ENCODE peak calls at places on chromosome 14, in six cellular contexts. Q is lower leg skin, O is body of pancreas, J is NB4, M is IMR-90, W is heart left ventricle. V is an unnamed sample.

GRCh38 chr14:84490081-84490480 is 1039.9 kb upstream of the FLRT2 start:
- DNase-seq in M (no peak), J (no peak), O (no peak), Q (no peak), W (no peak), V (no peak)

GRCh38 chr14:63650336-63650952 is 8.8 kb upstream of the WDR89 start:
- DNase-seq in W (no peak), M (peak), O (peak), J (no peak), Q (no peak), V (no peak)

GRCh38 chr14:40685764-40686163 is 920.9 kb upstream of the LRFN5 start:
- DNase-seq in J (no peak), W (no peak), Q (no peak), O (no peak), M (no peak), V (no peak)

GRCh38 chr14:55807536-55807935 is 227.5 kb downstream of the KTN1 start:
- DNase-seq in J (no peak), M (no peak), Q (no peak), O (peak), W (no peak), V (no peak)

GRCh38 chr14:82636426-82636825 is 1102.8 kb upstream of the SEL1L start:
- DNase-seq in O (no peak), W (no peak), J (no peak), M (no peak), Q (no peak), V (no peak)

GRCh38 chr14:33408291-33408690 is 469.6 kb downstream of the NPAS3 start:
- DNase-seq in M (no peak), Q (no peak), O (no peak), J (no peak), W (no peak), V (no peak)

GRCh38 chr14:74243051-74243450 is 3.8 kb downstream of the VSX2 start:
- DNase-seq in J (no peak), Q (no peak), M (no peak), O (no peak), W (no peak), V (no peak)

GRCh38 chr14:72104011-72104613 is 171.9 kb downstream of the RGS6 start:
- DNase-seq in O (peak), M (no peak), Q (no peak), W (no peak), J (peak), V (peak)

GRCh38 chr14:91342243-91342760 is 75.3 kb downstream of the CCDC88C start:
- DNase-seq in W (no peak), Q (no peak), J (no peak), O (no peak), M (no peak), V (no peak)

GRCh38 chr14:88492272-88493089 is 62.3 kb downstream of the PTPN21 start:
- DNase-seq in M (peak), Q (peak), J (peak), W (no peak), O (peak), V (peak)

GRCh38 chr14:103538291-103539055 is 9.5 kb downstream of the TRMT61A start:
- DNase-seq in M (no peak), O (peak), W (no peak), Q (no peak), J (no peak), V (no peak)

GRCh38 chr14:91520138-91520537 is 10.0 kb upstream of the PPP4R3A start:
- DNase-seq in W (no peak), J (no peak), M (no peak), Q (peak), O (no peak), V (no peak)

GRCh38 chr14:58104808-58105207 is 47.2 kb downstream of the ARMH4 start:
- DNase-seq in J (no peak), M (peak), W (no peak), Q (no peak), O (no peak), V (no peak)

GRCh38 chr14:28113311-28113710 is 653.3 kb upstream of the FOXG1 start:
- DNase-seq in J (no peak), O (no peak), Q (no peak), M (no peak), W (no peak), V (no peak)

GRCh38 chr14:60643443-60644402 is 5.6 kb downstream of the SIX1 start:
- DNase-seq in W (no peak), M (peak), O (no peak), Q (no peak), J (no peak), V (no peak)

GRCh38 chr14:63902375-63902976 is 49.7 kb downstream of the SYNE2 start:
- DNase-seq in M (no peak), W (no peak), Q (no peak), O (no peak), J (no peak), V (no peak)

DNA sequence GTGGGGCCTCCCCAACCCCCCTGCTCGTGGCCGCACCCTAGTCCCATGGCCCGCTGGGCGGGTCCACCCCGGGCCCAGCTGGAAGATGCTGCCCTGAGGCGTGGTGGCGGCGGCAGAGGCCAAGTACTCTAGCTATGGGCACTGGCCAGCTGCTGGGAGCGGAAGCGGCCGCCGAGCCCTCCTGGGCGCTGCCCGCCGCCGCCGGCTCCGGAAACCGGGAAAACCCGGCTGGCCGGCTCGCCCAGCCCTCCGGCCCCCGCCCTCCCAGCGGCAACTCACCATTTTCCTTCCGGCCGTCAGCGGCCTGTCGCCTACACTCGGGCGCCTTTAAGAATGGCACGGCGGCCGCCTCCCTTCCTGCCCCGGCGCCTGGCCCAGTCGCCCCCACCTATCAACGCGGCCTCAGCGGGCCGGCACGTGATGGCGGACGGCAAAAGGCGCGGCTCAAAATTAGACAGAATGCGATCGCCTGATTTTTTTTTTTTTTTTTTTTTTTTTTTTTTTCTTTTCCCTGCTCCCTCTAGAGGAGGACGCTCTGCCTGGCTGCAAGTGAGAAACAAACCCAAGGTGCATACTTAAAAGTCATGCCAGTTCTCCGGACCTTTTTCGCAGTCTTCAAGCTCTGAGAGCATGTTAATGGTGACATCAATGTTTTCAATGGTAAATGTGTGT is at the start of gene GMFB:
- DNase-seq in Q (peak), M (peak), J (peak), W (peak), O (peak), V (peak)
- TF ChIP-seq POLR2A in Q (no peak), M (peak), J (peak), W (peak), O (peak), V (peak)

DNA sequence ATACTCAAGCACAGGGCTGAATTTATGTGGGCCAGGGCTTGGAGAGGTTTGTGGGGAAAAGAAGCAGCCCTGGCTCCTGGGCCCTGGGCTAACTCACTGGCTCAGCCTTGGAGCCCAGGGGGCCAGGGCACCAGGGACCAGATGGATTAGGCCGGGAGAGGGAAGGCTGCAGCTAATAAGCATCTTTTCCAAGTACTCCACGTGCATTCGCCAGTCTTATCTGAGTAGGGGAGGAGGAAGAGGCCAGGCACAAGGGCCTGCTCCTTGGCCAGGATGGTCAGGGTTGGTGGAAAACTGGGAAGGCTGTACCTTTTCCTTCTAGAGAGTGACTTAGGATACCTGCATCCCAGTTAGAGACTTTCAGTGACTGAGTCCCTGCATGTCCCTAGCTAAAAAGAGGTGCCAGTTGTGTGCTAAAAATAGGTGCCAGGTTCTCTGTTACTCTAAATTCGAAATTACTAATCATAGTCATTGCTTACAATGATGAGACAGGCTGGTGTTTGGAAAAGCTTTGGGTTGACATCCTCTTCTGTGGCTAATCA is 1.3 kb downstream of the GLRX5 start:
- DNase-seq in M (no peak), O (no peak), Q (no peak), W (no peak), J (no peak), V (peak)
- TF ChIP-seq POLR2A in M (no peak), O (no peak), Q (no peak), W (no peak), J (no peak), V (no peak)

GRCh38 chr14:76261371-76261811 is 109.7 kb downstream of the GPATCH2L start:
- DNase-seq in W (no peak), Q (no peak), M (peak), J (no peak), O (no peak), V (no peak)
- TF ChIP-seq POLR2A in W (no peak), Q (no peak), M (no peak), J (no peak), O (no peak), V (no peak)

GRCh38 chr14:30296956-30297405 is 262.0 kb upstream of the G2E3 start:
- DNase-seq in W (no peak), O (no peak), M (no peak), Q (no peak), J (no peak), V (peak)

GRCh38 chr14:30299915-30300314 is 259.0 kb upstream of the G2E3 start:
- DNase-seq in Q (no peak), W (no peak), O (no peak), J (no peak), M (no peak), V (no peak)

GRCh38 chr14:30295980-30296379 is 263.0 kb upstream of the G2E3 start:
- DNase-seq in O (no peak), Q (no peak), M (no peak), W (no peak), J (no peak), V (no peak)

GRCh38 chr14:30298266-30298795 is 260.6 kb upstream of the G2E3 start:
- DNase-seq in O (no peak), W (no peak), J (no peak), Q (no peak), M (no peak), V (no peak)

GRCh38 chr14:30297856-30298255 is 261.1 kb upstream of the G2E3 start:
- DNase-seq in O (no peak), W (no peak), Q (no peak), J (no peak), M (no peak), V (no peak)
- TF ChIP-seq POLR2A in O (no peak), W (no peak), Q (no peak), J (no peak), M (no peak), V (no peak)

GRCh38 chr14:70885343-70886014 is 21.8 kb upstream of the PCNX1 start:
- DNase-seq in J (peak), Q (no peak), M (no peak), O (no peak), W (no peak), V (no peak)

GRCh38 chr14:70888681-70889175 is 18.5 kb upstream of the PCNX1 start:
- DNase-seq in J (peak), M (peak), Q (no peak), O (no peak), W (no peak), V (no peak)

GRCh38 chr14:70886421-70887206 is 20.6 kb upstream of the PCNX1 start:
- DNase-seq in O (no peak), Q (no peak), W (no peak), J (peak), M (no peak), V (peak)

GRCh38 chr14:70888151-70888499 is 19.1 kb upstream of the PCNX1 start:
- DNase-seq in M (no peak), Q (no peak), W (no peak), O (no peak), J (peak), V (no peak)

DNA sequence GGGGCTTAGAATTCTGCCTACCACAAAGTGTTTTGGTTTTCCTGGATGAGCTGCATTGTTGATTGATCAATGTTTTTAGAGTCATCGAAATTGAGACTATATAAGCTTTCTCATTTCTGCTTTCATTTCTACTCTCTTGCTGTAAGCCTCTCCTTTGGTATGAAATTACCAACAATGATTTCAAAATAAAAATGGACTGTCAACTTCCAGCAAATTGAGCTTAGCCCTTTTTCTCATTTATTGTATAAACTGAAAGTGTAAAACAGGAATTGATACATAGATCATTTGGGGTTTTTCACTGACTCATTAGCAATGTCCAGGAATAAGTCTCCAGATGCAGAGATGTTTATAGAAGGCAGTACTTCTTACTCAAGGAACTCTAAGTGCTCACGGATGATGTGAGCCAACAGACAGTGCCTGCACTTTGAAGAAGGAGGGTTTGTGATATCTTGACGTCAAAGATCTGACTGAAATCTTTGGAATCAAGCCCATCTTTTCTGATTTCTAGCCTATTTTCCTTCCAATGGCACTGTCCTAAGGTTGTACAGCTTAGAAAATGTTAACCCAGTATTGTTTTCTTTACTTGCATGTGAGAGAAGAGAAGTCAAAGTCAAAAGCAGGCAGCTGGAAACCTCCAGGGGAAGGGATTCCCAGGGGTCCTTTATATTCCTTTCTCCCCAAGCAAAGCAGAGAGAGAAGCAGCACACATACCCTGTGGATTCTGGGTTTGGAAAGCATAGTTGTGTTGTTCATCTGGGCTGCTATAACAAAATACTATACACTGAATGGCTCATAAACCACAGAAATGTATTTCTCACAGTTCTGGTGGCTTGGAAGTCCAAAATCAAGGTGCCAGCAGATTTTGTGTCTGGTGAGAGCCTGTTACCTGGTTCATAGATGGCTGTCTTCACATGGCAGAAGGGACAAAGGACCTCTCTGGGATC is 19.8 kb upstream of the PCNX1 start:
- DNase-seq in M (peak), Q (no peak), J (peak), W (no peak), O (no peak), V (no peak)
- TF ChIP-seq POLR2A in M (no peak), Q (no peak), J (no peak), W (no peak), O (no peak), V (no peak)

GRCh38 chr14:68762944-68763831 is 29.7 kb downstream of the ZFP36L1 start:
- DNase-seq in J (no peak), W (peak), Q (no peak), O (peak), M (peak), V (peak)
- TF ChIP-seq POLR2A in J (no peak), W (no peak), Q (no peak), O (no peak), M (no peak), V (no peak)

DNA sequence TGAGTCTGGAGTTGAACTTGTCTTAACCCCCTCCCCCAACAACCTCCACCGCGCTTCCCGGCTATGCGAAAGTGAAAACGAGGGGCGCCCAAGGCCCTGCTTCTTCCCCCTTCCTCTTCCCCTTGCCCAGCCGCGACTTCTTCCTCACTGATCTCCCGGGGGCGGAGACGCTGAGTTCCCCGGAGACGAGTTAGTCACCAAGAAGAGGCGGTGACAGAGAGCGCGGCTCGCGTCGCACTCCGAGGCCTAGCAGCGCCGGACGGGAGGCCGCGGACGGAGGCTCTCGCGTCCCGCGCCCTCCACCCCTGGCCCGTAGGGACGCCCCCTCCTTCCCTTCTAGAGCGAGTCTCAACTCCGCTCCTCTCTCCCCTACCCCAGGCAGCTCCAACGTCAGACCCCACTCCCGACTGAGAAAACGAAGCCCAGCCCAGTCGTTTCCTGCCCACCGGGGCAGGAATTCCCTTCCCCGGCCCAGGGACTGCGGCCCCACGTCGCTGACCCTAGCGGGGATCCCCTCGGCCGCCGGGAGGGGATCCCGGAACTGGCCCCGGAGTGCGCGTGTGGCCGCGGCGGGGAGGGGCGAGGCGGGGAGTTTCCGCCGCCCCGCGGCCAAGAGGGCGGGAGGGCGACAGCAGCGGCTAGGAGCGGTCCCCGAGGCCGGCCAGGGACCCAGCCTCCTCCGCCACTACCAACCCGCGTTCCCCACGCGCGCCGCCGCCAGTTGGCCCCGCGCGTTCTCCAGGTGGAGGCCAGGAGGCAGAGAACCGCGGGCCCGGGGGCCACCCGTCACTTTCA is 1.4 kb downstream of the BAZ1A start:
- DNase-seq in W (peak), M (no peak), O (peak), Q (peak), J (peak), V (peak)
- TF ChIP-seq POLR2A in W (peak), M (peak), O (peak), Q (peak), J (peak), V (peak)